ENCODE peak calls at places on chromosomes 3 and 15, in four cellular contexts. X is HCT116, I is hepatocyte, O is neural progenitor cell. B is an unnamed sample. For H3K9me3, the result is how much of the 10 kb centered on the place peaks cover.

GRCh38 chr3:122324871-122325323 is at the start of gene CSTA:
- DNase-seq in X (no peak), I (no peak), O (no peak), B (no peak)

GRCh38 chr15:62899090-62899493 is 143.5 kb upstream of the TPM1 start:
- DNase-seq in O (no peak), I (peak), X (no peak), B (no peak)

GRCh38 chr3:98778852-98779379 is 15.8 kb downstream of the ST3GAL6 start:
- DNase-seq in X (no peak), O (no peak), I (peak), B (no peak)

GRCh38 chr15:75171408-75171807 is 30.3 kb upstream of the C15orf39 start:
- DNase-seq in X (no peak), I (no peak), O (no peak), B (no peak)

GRCh38 chr15:38367476-38367875 is 86.5 kb upstream of the FAM98B start:
- DNase-seq in X (no peak), O (no peak), I (no peak), B (no peak)

GRCh38 chr3:70737656-70738309 is 425.3 kb upstream of the MDFIC2 start:
- DNase-seq in O (no peak), X (no peak), I (peak), B (no peak)

GRCh38 chr3:52088445-52089367 is 32.3 kb upstream of the DUSP7 start:
- DNase-seq in X (no peak), O (peak), I (peak), B (no peak)

GRCh38 chr3:3200632-3201212 is 21.2 kb upstream of the CRBN start:
- DNase-seq in O (peak), X (peak), I (peak), B (peak)

GRCh38 chr3:124978627-124979026 is 44.1 kb upstream of the MUC13 start:
- DNase-seq in O (no peak), I (no peak), X (no peak), B (no peak)

GRCh38 chr15:62559049-62559733 is 394.1 kb upstream of the C2CD4B start:
- DNase-seq in I (peak), O (no peak), X (no peak), B (no peak)

GRCh38 chr3:150639262-150639661 is 36.1 kb downstream of the SELENOT start:
- DNase-seq in O (no peak), I (no peak), X (no peak), B (no peak)

GRCh38 chr15:101138913-101139880 is 112.7 kb downstream of the CHSY1 start:
- DNase-seq in X (no peak), I (no peak), O (no peak), B (no peak)

GRCh38 chr15:39904115-39904514 is 16.0 kb downstream of the GPR176 start:
- DNase-seq in I (no peak), O (no peak), X (no peak), B (no peak)

GRCh38 chr15:50906954-50907865 is 1.3 kb upstream of the AP4E1 start:
- DNase-seq in X (no peak), O (no peak), I (peak), B (peak)

GRCh38 chr15:58053236-58054153 is 12.0 kb downstream of the ALDH1A2 start:
- DNase-seq in I (no peak), O (peak), X (no peak), B (no peak)

GRCh38 chr15:30033211-30033610 is 49.5 kb upstream of the GOLGA8J start:
- DNase-seq in X (no peak), I (no peak), O (no peak), B (no peak)

GRCh38 chr3:42803800-42804112 is 534 bp downstream of the HIGD1A start:
- DNase-seq in O (peak), X (no peak), I (peak), B (peak)

GRCh38 chr3:84141571-84141970 is 817.2 kb upstream of the CADM2 start:
- DNase-seq in O (no peak), X (no peak), I (no peak), B (no peak)

GRCh38 chr15:65981837-65982696 is 112.8 kb downstream of the RAB11A start:
- DNase-seq in O (peak), I (peak), X (peak), B (peak)

GRCh38 chr3:141291610-141292345 is 60.2 kb downstream of the PXYLP1 start:
- DNase-seq in I (no peak), X (no peak), O (no peak), B (no peak)

GRCh38 chr15:101191242-101191641 is 60.6 kb downstream of the CHSY1 start:
- DNase-seq in I (no peak), O (no peak), X (no peak), B (no peak)

GRCh38 chr3:170220871-170221270 is 1.4 kb upstream of the PRKCI start:
- DNase-seq in I (no peak), X (no peak), O (no peak), B (no peak)

GRCh38 chr3:47430606-47431005 is 45.1 kb downstream of the SCAP start:
- DNase-seq in O (no peak), X (no peak), I (no peak), B (no peak)

GRCh38 chr3:149009732-149010131 is 18.4 kb downstream of the GYG1 start:
- DNase-seq in X (no peak), I (no peak), O (no peak), B (no peak)

GRCh38 chr15:91867581-91868026 is 14.1 kb downstream of the SLCO3A1 start:
- DNase-seq in I (peak), X (peak), O (no peak), B (no peak)

GRCh38 chr15:67054676-67055075 is 10.7 kb upstream of the SMAD3 start:
- DNase-seq in I (no peak), X (no peak), O (no peak), B (no peak)

DNA sequence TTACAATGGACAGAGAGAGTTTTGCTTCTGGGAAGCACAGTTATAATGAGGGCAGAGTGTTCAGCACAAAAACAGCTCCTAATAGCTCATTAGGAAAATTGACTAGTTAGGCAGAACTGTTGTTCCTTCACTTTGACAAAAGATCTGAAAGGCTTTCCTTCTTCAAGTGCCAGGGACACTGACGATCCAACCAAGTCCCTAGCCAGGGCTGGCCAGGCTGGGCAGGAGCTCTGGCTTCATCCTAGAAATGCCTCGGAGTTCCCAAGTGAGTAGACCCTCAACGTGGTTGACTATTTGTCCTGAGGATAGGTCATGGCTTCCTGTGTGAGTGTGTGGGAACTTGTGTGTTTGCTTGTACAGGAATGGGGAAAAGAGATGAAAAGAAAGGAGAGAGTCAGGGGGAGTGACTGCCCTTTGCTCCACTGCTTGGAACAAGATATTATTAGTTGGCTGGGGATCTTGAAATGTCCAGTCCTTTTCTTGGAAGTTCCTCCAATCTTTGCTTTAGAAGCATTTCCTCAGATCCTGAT is 617.9 kb downstream of the NTRK3 start:
- DNase-seq in O (no peak), X (no peak), I (no peak), B (no peak)
- H3K9me3 ChIP-seq in O (under half), X (under half), I (under half), B (under half)

GRCh38 chr3:49133226-49133951 is 539 bp upstream of the LAMB2 start:
- DNase-seq in O (peak), X (peak), I (peak), B (no peak)
- H2AFZ ChIP-seq in O (peak), X (peak), I (peak), B (no peak)

DNA sequence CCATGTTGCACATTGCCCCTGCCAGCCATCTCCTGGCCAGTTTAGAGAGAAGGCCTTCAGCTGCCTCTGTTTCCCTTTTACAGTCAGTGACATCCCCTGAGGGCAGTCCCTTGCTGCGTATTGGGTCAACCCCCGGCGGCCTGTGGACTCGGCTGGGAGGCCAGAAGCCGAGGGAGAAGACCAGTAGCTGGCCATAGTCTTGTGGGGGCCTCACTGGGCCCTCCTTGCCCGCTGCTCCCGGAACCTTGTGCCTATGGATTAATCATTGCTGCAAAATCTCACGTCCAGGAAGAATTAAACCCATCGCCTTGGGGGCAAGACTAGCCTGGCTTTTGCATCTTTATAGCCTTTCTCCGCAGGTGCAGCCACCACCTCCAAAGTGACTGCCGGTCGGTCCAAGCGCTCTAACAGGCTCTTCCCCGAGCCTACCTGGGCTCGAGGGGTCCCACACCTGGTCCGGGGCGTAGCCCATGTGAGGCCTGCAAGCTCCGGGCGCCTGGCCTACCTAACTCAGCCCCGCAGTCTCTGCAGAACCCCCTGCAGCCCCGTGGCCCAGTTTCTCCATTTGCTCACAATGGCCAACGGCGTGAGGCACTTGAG is 870 bp upstream of the CHAC1 start:
- DNase-seq in O (no peak), X (no peak), I (peak), B (no peak)
- H3K4me3 ChIP-seq in O (peak), X (peak), I (peak), B (peak)

DNA sequence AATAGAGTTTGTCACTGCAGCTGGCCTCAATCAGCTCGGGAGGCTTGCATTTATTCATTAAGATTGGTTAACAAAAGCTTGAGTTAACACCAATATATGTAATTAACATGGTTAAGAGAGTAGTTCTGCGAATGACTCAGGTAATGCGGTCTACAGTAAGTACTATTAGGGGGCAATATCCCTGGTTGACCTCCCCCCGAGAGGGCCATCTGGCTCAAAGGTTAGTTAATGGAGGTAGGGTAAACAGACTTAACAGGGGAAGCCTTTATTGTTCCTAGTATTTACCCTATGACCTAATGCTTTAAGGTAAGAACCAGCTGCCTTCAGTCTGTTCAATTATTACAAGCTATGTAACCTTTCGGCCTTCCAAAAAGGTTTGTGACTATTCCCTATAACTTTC is 403.3 kb upstream of the SGO1 start:
- DNase-seq in X (no peak), I (no peak), O (no peak), B (no peak)
- H3K9me3 ChIP-seq in X (under half), I (under half), O (under half), B (under half)

GRCh38 chr3:193971268-193971751 is 164.6 kb upstream of the HES1 start:
- DNase-seq in O (no peak), X (no peak), I (no peak), B (no peak)
- H2AFZ ChIP-seq in O (no peak), X (no peak), I (no peak), B (no peak)

DNA sequence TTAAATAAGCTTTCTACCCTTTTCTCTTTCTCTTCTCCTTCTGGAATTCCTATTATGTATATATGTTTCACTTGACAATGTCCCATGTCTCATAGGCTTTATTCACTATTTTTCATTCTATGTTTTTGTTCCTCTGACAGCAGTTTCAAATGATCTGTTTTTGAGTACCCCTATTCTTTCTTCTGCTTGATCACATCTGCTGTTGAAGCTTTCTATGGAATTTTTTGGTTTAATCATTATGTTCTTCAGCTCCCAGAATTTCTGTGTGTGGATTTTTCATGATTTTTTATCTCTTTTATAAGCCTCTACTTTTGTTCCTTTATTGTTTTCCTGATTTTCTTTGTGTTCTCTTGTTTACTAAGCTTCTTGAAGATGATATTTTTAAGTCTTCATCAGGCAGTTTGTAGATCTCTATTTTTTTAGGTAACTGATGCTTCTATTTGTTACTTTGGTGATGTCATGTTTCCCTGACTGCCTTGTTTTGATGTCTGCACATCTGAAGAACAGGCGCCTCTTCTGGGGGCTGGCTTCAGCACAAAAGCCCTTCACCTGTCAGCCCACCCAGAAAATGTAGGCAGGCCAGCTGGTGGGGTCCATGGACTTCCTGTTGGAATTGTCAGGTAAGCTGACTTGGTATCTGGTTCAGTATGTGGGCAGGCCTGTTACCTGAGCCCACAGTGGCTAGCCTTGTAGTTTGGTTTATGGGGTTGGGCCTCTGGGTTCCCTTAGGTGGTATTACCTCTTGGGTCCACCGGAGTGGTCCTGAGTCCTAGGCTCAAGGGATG is 15.8 kb downstream of the FAM227B start:
- DNase-seq in O (no peak), I (no peak), X (no peak), B (no peak)
- H3K4me3 ChIP-seq in O (no peak), I (no peak), X (no peak), B (no peak)

DNA sequence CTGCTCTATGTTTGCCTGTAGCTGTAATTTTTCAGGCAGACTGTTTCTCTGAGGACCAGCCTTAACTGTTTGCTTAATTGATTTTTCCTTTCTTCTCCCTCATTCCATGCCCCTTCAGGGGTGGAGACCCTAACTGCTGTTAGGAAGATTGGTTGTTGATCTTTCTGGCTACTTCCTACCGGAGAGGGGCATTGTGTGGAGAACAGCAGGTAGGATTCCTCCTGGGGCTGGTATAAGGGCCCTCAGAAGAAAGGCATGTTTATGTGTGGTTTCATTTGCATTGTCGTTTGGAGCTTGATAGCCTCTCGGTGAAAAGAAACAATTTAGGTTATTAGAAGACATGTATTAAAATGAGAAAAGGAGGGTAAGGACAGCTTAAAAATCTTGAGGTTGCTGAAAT is 57.0 kb upstream of the GOLGA6L2 start:
- DNase-seq in X (no peak), I (no peak), O (no peak), B (no peak)
- H3K9me3 ChIP-seq in X (under half), I (under half), O (under half), B (under half)

GRCh38 chr3:180910823-180911222 is 1.6 kb upstream of the FXR1 start:
- DNase-seq in I (no peak), O (no peak), X (no peak), B (no peak)

GRCh38 chr3:180911876-180912303 is 580 bp upstream of the FXR1 start:
- DNase-seq in X (no peak), O (no peak), I (no peak), B (peak)

GRCh38 chr3:180912304-180913226 is at the start of gene FXR1:
- DNase-seq in X (peak), O (peak), I (peak), B (peak)

GRCh38 chr3:180909369-180910127 is 2.9 kb upstream of the FXR1 start:
- DNase-seq in O (no peak), I (no peak), X (no peak), B (no peak)

GRCh38 chr3:180913582-180914404 is 1.3 kb downstream of the FXR1 start:
- DNase-seq in I (no peak), O (peak), X (no peak), B (no peak)
- H2AFZ ChIP-seq in I (peak), O (no peak), X (no peak), B (no peak)

B was measured in OCI-LY7.